ENCODE peak calls at places on chromosomes 2 and 18, in ten cellular contexts. One of them, this sample, is unnamed.

GRCh38 chr2:67600946-67601345 is 203.8 kb downstream of the ETAA1 start:
- DNase-seq in aorta: no peak
- DNase-seq in SJSA1: peak
- DNase-seq in Peyer's patch: no peak
- DNase-seq in left ventricle myocardium inferior: no peak
- DNase-seq in colonic mucosa: no peak
- DNase-seq in IMR-90: peak
- DNase-seq in heart right ventricle: no peak
- DNase-seq in right lobe of liver: no peak
- DNase-seq in CD8-positive, alpha-beta memory T cell: no peak
- DNase-seq in this sample: peak

GRCh38 chr18:74457743-74458465 is 796 bp upstream of the DIPK1C start:
- DNase-seq in aorta: no peak
- DNase-seq in CD8-positive, alpha-beta memory T cell: no peak
- DNase-seq in IMR-90: no peak
- DNase-seq in SJSA1: no peak
- DNase-seq in colonic mucosa: no peak
- DNase-seq in left ventricle myocardium inferior: peak
- DNase-seq in heart right ventricle: peak
- DNase-seq in Peyer's patch: no peak
- DNase-seq in right lobe of liver: no peak
- DNase-seq in this sample: no peak

GRCh38 chr2:117845304-117845703 is 30.8 kb downstream of the DDX18 start:
- DNase-seq in Peyer's patch: no peak
- DNase-seq in IMR-90: no peak
- DNase-seq in left ventricle myocardium inferior: no peak
- DNase-seq in aorta: no peak
- DNase-seq in CD8-positive, alpha-beta memory T cell: no peak
- DNase-seq in SJSA1: no peak
- DNase-seq in heart right ventricle: no peak
- DNase-seq in colonic mucosa: no peak
- DNase-seq in right lobe of liver: no peak
- DNase-seq in this sample: no peak

GRCh38 chr2:218745559-218746469 is 35.2 kb downstream of the TTLL4 start:
- DNase-seq in left ventricle myocardium inferior: peak
- DNase-seq in aorta: no peak
- DNase-seq in Peyer's patch: no peak
- DNase-seq in CD8-positive, alpha-beta memory T cell: no peak
- DNase-seq in SJSA1: no peak
- DNase-seq in colonic mucosa: no peak
- DNase-seq in heart right ventricle: peak
- DNase-seq in right lobe of liver: no peak
- DNase-seq in IMR-90: peak
- DNase-seq in this sample: peak

GRCh38 chr2:128016620-128017019 is 11.2 kb downstream of the SAP130 start:
- DNase-seq in CD8-positive, alpha-beta memory T cell: no peak
- DNase-seq in aorta: no peak
- DNase-seq in IMR-90: peak
- DNase-seq in heart right ventricle: no peak
- DNase-seq in Peyer's patch: no peak
- DNase-seq in left ventricle myocardium inferior: no peak
- DNase-seq in colonic mucosa: no peak
- DNase-seq in right lobe of liver: no peak
- DNase-seq in SJSA1: no peak
- DNase-seq in this sample: no peak

GRCh38 chr2:135030826-135031225 is 16.4 kb downstream of the MAP3K19 start:
- DNase-seq in aorta: no peak
- DNase-seq in IMR-90: peak
- DNase-seq in colonic mucosa: no peak
- DNase-seq in right lobe of liver: no peak
- DNase-seq in Peyer's patch: no peak
- DNase-seq in SJSA1: no peak
- DNase-seq in heart right ventricle: no peak
- DNase-seq in CD8-positive, alpha-beta memory T cell: no peak
- DNase-seq in left ventricle myocardium inferior: no peak
- DNase-seq in this sample: peak

GRCh38 chr18:8069708-8070107 is 502.6 kb downstream of the PTPRM start:
- DNase-seq in CD8-positive, alpha-beta memory T cell: no peak
- DNase-seq in colonic mucosa: no peak
- DNase-seq in SJSA1: no peak
- DNase-seq in aorta: no peak
- DNase-seq in Peyer's patch: no peak
- DNase-seq in heart right ventricle: no peak
- DNase-seq in left ventricle myocardium inferior: no peak
- DNase-seq in right lobe of liver: no peak
- DNase-seq in IMR-90: no peak
- DNase-seq in this sample: no peak

GRCh38 chr2:173854840-173855239 is 110.3 kb downstream of the SP3 start:
- DNase-seq in IMR-90: peak
- DNase-seq in right lobe of liver: no peak
- DNase-seq in heart right ventricle: peak
- DNase-seq in Peyer's patch: no peak
- DNase-seq in SJSA1: peak
- DNase-seq in colonic mucosa: no peak
- DNase-seq in aorta: peak
- DNase-seq in CD8-positive, alpha-beta memory T cell: no peak
- DNase-seq in left ventricle myocardium inferior: no peak
- DNase-seq in this sample: peak

GRCh38 chr18:25648724-25649260 is 296.8 kb upstream of the ZNF521 start:
- DNase-seq in aorta: no peak
- DNase-seq in Peyer's patch: no peak
- DNase-seq in heart right ventricle: no peak
- DNase-seq in CD8-positive, alpha-beta memory T cell: no peak
- DNase-seq in left ventricle myocardium inferior: no peak
- DNase-seq in IMR-90: peak
- DNase-seq in right lobe of liver: no peak
- DNase-seq in colonic mucosa: no peak
- DNase-seq in SJSA1: no peak
- DNase-seq in this sample: no peak

GRCh38 chr18:50427896-50428295 is 53.0 kb downstream of the SKA1 start:
- DNase-seq in SJSA1: no peak
- DNase-seq in heart right ventricle: no peak
- DNase-seq in Peyer's patch: no peak
- DNase-seq in CD8-positive, alpha-beta memory T cell: no peak
- DNase-seq in aorta: no peak
- DNase-seq in left ventricle myocardium inferior: no peak
- DNase-seq in colonic mucosa: no peak
- DNase-seq in IMR-90: no peak
- DNase-seq in right lobe of liver: no peak
- DNase-seq in this sample: no peak

GRCh38 chr2:234269769-234270204 is 219.3 kb downstream of the SPP2 start:
- DNase-seq in left ventricle myocardium inferior: no peak
- DNase-seq in colonic mucosa: no peak
- DNase-seq in SJSA1: no peak
- DNase-seq in heart right ventricle: no peak
- DNase-seq in Peyer's patch: no peak
- DNase-seq in CD8-positive, alpha-beta memory T cell: no peak
- DNase-seq in right lobe of liver: no peak
- DNase-seq in IMR-90: peak
- DNase-seq in aorta: no peak
- DNase-seq in this sample: peak
- H3K4me3 ChIP-seq in left ventricle myocardium inferior: no peak
- H3K4me3 ChIP-seq in colonic mucosa: no peak
- H3K4me3 ChIP-seq in SJSA1: no peak
- H3K4me3 ChIP-seq in heart right ventricle: no peak
- H3K4me3 ChIP-seq in Peyer's patch: no peak
- H3K4me3 ChIP-seq in CD8-positive, alpha-beta memory T cell: no peak
- H3K4me3 ChIP-seq in right lobe of liver: no peak
- H3K4me3 ChIP-seq in IMR-90: no peak
- H3K4me3 ChIP-seq in aorta: no peak
- H3K4me3 ChIP-seq in this sample: no peak

GRCh38 chr2:15744820-15745219 is 153.2 kb downstream of the DDX1 start:
- DNase-seq in IMR-90: no peak
- DNase-seq in Peyer's patch: peak
- DNase-seq in aorta: no peak
- DNase-seq in right lobe of liver: no peak
- DNase-seq in SJSA1: no peak
- DNase-seq in CD8-positive, alpha-beta memory T cell: no peak
- DNase-seq in left ventricle myocardium inferior: no peak
- DNase-seq in colonic mucosa: no peak
- DNase-seq in heart right ventricle: no peak
- DNase-seq in this sample: no peak
- H3K4me3 ChIP-seq in IMR-90: no peak
- H3K4me3 ChIP-seq in Peyer's patch: no peak
- H3K4me3 ChIP-seq in aorta: no peak
- H3K4me3 ChIP-seq in right lobe of liver: no peak
- H3K4me3 ChIP-seq in SJSA1: no peak
- H3K4me3 ChIP-seq in CD8-positive, alpha-beta memory T cell: no peak
- H3K4me3 ChIP-seq in left ventricle myocardium inferior: no peak
- H3K4me3 ChIP-seq in colonic mucosa: no peak
- H3K4me3 ChIP-seq in heart right ventricle: no peak
- H3K4me3 ChIP-seq in this sample: no peak

GRCh38 chr2:71467180-71467815 is 13.9 kb downstream of the DYSF start:
- DNase-seq in Peyer's patch: no peak
- DNase-seq in SJSA1: peak
- DNase-seq in IMR-90: no peak
- DNase-seq in aorta: no peak
- DNase-seq in colonic mucosa: no peak
- DNase-seq in right lobe of liver: peak
- DNase-seq in left ventricle myocardium inferior: no peak
- DNase-seq in heart right ventricle: no peak
- DNase-seq in CD8-positive, alpha-beta memory T cell: no peak
- DNase-seq in this sample: no peak
- H3K4me3 ChIP-seq in Peyer's patch: peak
- H3K4me3 ChIP-seq in SJSA1: peak
- H3K4me3 ChIP-seq in IMR-90: peak
- H3K4me3 ChIP-seq in aorta: peak
- H3K4me3 ChIP-seq in colonic mucosa: peak
- H3K4me3 ChIP-seq in right lobe of liver: peak
- H3K4me3 ChIP-seq in left ventricle myocardium inferior: peak
- H3K4me3 ChIP-seq in heart right ventricle: peak
- H3K4me3 ChIP-seq in CD8-positive, alpha-beta memory T cell: peak
- H3K4me3 ChIP-seq in this sample: peak

DNA sequence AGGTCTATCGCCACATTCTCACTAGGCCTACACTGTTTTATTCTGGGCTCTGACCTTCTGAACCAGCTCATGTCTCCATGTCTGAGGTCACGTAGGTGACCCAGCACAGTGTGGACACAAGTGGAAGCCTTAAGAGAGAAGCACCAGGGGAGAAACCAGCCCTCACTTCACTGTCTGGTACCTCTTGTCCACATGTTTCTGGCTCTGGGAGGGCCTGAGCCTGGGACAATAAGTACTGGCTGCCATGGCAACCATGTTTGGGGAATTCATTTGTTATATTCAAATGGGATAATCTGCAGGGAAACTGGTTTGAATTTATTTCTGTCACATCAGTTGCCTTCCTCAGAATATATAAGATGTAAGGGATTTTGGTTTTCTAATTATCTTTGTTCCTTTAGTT is 23.3 kb downstream of the MYO3B start:
- DNase-seq in right lobe of liver: no peak
- DNase-seq in SJSA1: no peak
- DNase-seq in IMR-90: no peak
- DNase-seq in heart right ventricle: no peak
- DNase-seq in Peyer's patch: no peak
- DNase-seq in aorta: no peak
- DNase-seq in colonic mucosa: no peak
- DNase-seq in CD8-positive, alpha-beta memory T cell: no peak
- DNase-seq in left ventricle myocardium inferior: no peak
- DNase-seq in this sample: no peak
- H3K4me3 ChIP-seq in right lobe of liver: no peak
- H3K4me3 ChIP-seq in SJSA1: no peak
- H3K4me3 ChIP-seq in IMR-90: no peak
- H3K4me3 ChIP-seq in heart right ventricle: no peak
- H3K4me3 ChIP-seq in Peyer's patch: no peak
- H3K4me3 ChIP-seq in aorta: no peak
- H3K4me3 ChIP-seq in colonic mucosa: no peak
- H3K4me3 ChIP-seq in CD8-positive, alpha-beta memory T cell: no peak
- H3K4me3 ChIP-seq in left ventricle myocardium inferior: no peak
- H3K4me3 ChIP-seq in this sample: no peak

GRCh38 chr2:39127973-39128372 is 7.1 kb upstream of the SOS1 start:
- DNase-seq in left ventricle myocardium inferior: no peak
- DNase-seq in heart right ventricle: no peak
- DNase-seq in aorta: no peak
- DNase-seq in SJSA1: no peak
- DNase-seq in IMR-90: peak
- DNase-seq in Peyer's patch: peak
- DNase-seq in right lobe of liver: no peak
- DNase-seq in CD8-positive, alpha-beta memory T cell: peak
- DNase-seq in colonic mucosa: no peak
- DNase-seq in this sample: peak
- H3K4me3 ChIP-seq in left ventricle myocardium inferior: no peak
- H3K4me3 ChIP-seq in heart right ventricle: no peak
- H3K4me3 ChIP-seq in aorta: no peak
- H3K4me3 ChIP-seq in SJSA1: no peak
- H3K4me3 ChIP-seq in IMR-90: no peak
- H3K4me3 ChIP-seq in Peyer's patch: no peak
- H3K4me3 ChIP-seq in right lobe of liver: no peak
- H3K4me3 ChIP-seq in CD8-positive, alpha-beta memory T cell: no peak
- H3K4me3 ChIP-seq in colonic mucosa: no peak
- H3K4me3 ChIP-seq in this sample: no peak

DNA sequence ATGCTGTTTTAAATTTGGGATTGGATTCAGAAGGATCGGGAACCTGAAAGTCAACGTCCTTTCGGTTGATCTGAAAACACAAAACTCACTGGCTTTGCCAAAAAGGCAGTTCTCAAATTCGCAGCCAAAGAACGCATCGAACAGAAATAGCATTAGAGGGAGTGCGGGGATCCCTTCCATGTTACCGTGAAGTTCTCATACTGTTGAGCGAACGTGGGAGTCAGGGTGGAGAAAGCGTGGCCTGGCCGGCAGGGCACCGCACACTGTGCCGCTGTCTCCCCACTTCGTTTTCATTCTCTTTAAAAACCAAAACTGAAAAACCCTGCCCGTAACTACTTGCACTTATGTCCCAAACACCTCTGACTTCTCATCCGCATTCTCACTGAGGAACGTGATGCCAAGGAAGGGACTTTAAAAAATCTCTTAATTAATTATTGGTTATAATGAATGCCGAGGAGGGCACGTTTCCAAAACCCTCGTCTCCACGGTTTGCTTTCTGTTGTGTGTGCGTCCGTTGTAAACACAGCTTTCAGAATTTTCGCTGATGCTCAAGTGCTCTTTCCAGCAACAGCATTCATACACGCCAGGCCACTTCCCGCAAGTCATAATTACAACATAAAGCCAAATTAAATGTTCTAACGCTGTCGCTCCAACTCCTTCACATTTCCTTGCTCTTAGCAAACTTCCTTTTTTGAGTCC is 60.9 kb upstream of the TWIST2 start:
- DNase-seq in aorta: no peak
- DNase-seq in right lobe of liver: no peak
- DNase-seq in colonic mucosa: no peak
- DNase-seq in left ventricle myocardium inferior: no peak
- DNase-seq in heart right ventricle: no peak
- DNase-seq in IMR-90: no peak
- DNase-seq in Peyer's patch: no peak
- DNase-seq in SJSA1: no peak
- DNase-seq in CD8-positive, alpha-beta memory T cell: no peak
- DNase-seq in this sample: no peak
- H3K4me3 ChIP-seq in aorta: no peak
- H3K4me3 ChIP-seq in right lobe of liver: no peak
- H3K4me3 ChIP-seq in colonic mucosa: no peak
- H3K4me3 ChIP-seq in left ventricle myocardium inferior: no peak
- H3K4me3 ChIP-seq in heart right ventricle: no peak
- H3K4me3 ChIP-seq in IMR-90: no peak
- H3K4me3 ChIP-seq in Peyer's patch: peak
- H3K4me3 ChIP-seq in SJSA1: no peak
- H3K4me3 ChIP-seq in CD8-positive, alpha-beta memory T cell: no peak
- H3K4me3 ChIP-seq in this sample: no peak

GRCh38 chr2:100818606-100819364 is 1.2 kb upstream of the NPAS2 start:
- DNase-seq in Peyer's patch: peak
- DNase-seq in colonic mucosa: peak
- DNase-seq in right lobe of liver: peak
- DNase-seq in heart right ventricle: peak
- DNase-seq in SJSA1: peak
- DNase-seq in IMR-90: peak
- DNase-seq in left ventricle myocardium inferior: peak
- DNase-seq in CD8-positive, alpha-beta memory T cell: no peak
- DNase-seq in aorta: peak
- DNase-seq in this sample: peak
- H3K4me3 ChIP-seq in Peyer's patch: peak
- H3K4me3 ChIP-seq in colonic mucosa: peak
- H3K4me3 ChIP-seq in right lobe of liver: peak
- H3K4me3 ChIP-seq in heart right ventricle: peak
- H3K4me3 ChIP-seq in SJSA1: peak
- H3K4me3 ChIP-seq in IMR-90: peak
- H3K4me3 ChIP-seq in left ventricle myocardium inferior: peak
- H3K4me3 ChIP-seq in CD8-positive, alpha-beta memory T cell: peak
- H3K4me3 ChIP-seq in aorta: peak
- H3K4me3 ChIP-seq in this sample: peak

This sample was measured in fibroblast of villous mesenchyme.